ENCODE peak calls at places on chromosomes 12 and 14, in nine cellular contexts. One of them, this sample, is unnamed.

GRCh38 chr12:31728289-31728916 is 418 bp downstream of the AMN1 start:
- DNase-seq in left lung: peak; percentile 79
- DNase-seq in cardiac fibroblast: no peak
- DNase-seq in tibial artery: peak; percentile 45
- DNase-seq in epithelial cell of esophagus: peak; percentile 38
- DNase-seq in IMR-90: no peak
- DNase-seq in Caco-2: no peak
- DNase-seq in fibroblast of lung: no peak
- DNase-seq in HepG2: no peak
- DNase-seq in this sample: no peak

GRCh38 chr14:51139221-51139681 is 44.3 kb upstream of the TRIM9 start:
- DNase-seq in left lung: no peak
- DNase-seq in cardiac fibroblast: no peak
- DNase-seq in tibial artery: no peak
- DNase-seq in epithelial cell of esophagus: peak; percentile 60
- DNase-seq in IMR-90: no peak
- DNase-seq in Caco-2: no peak
- DNase-seq in fibroblast of lung: no peak
- DNase-seq in HepG2: no peak
- DNase-seq in this sample: no peak

GRCh38 chr12:54588110-54588831 is at the start of gene PPP1R1A:
- DNase-seq in left lung: no peak
- DNase-seq in cardiac fibroblast: no peak
- DNase-seq in tibial artery: no peak
- DNase-seq in epithelial cell of esophagus: no peak
- DNase-seq in IMR-90: no peak
- DNase-seq in Caco-2: no peak
- DNase-seq in fibroblast of lung: no peak
- DNase-seq in HepG2: no peak
- DNase-seq in this sample: no peak

GRCh38 chr12:120847392-120848157 is 56.6 kb downstream of the SPPL3 start:
- DNase-seq in left lung: no peak
- DNase-seq in cardiac fibroblast: peak; percentile 35
- DNase-seq in tibial artery: no peak
- DNase-seq in epithelial cell of esophagus: peak; percentile 17
- DNase-seq in IMR-90: no peak
- DNase-seq in Caco-2: no peak
- DNase-seq in fibroblast of lung: no peak
- DNase-seq in HepG2: no peak
- DNase-seq in this sample: no peak

GRCh38 chr14:51643137-51643536 is 8.6 kb upstream of the FRMD6 start:
- DNase-seq in left lung: no peak
- DNase-seq in cardiac fibroblast: peak; percentile 84
- DNase-seq in tibial artery: no peak
- DNase-seq in epithelial cell of esophagus: peak; percentile 68
- DNase-seq in IMR-90: peak; percentile 79
- DNase-seq in Caco-2: no peak
- DNase-seq in fibroblast of lung: peak; percentile 89
- DNase-seq in HepG2: no peak
- DNase-seq in this sample: peak; percentile 68

GRCh38 chr12:132559652-132560420 is 50.5 kb downstream of the LRCOL1 start:
- DNase-seq in left lung: no peak
- DNase-seq in cardiac fibroblast: peak; percentile 33
- DNase-seq in tibial artery: no peak
- DNase-seq in epithelial cell of esophagus: peak; percentile 76
- DNase-seq in IMR-90: peak; percentile 36
- DNase-seq in Caco-2: peak; percentile 57
- DNase-seq in fibroblast of lung: peak; percentile 37
- DNase-seq in HepG2: peak; percentile 6
- DNase-seq in this sample: peak; percentile 25

GRCh38 chr12:16939871-16940306 is 333.9 kb upstream of the LMO3 start:
- DNase-seq in left lung: no peak
- DNase-seq in cardiac fibroblast: peak; percentile 82
- DNase-seq in tibial artery: no peak
- DNase-seq in epithelial cell of esophagus: peak; percentile 92
- DNase-seq in IMR-90: peak; percentile 8
- DNase-seq in Caco-2: peak; percentile 86
- DNase-seq in fibroblast of lung: peak; percentile 76
- DNase-seq in HepG2: peak; percentile 80
- DNase-seq in this sample: peak; percentile 60

GRCh38 chr12:71556881-71557280 is 106.8 kb downstream of the ZFC3H1 start:
- DNase-seq in left lung: no peak
- DNase-seq in cardiac fibroblast: peak; percentile 90
- DNase-seq in tibial artery: no peak
- DNase-seq in epithelial cell of esophagus: peak; percentile 92
- DNase-seq in IMR-90: peak; percentile 94
- DNase-seq in Caco-2: peak; percentile 50
- DNase-seq in fibroblast of lung: peak; percentile 94
- DNase-seq in HepG2: peak; percentile 18
- DNase-seq in this sample: peak; percentile 88

GRCh38 chr14:92287987-92288386 is 35.0 kb upstream of the SLC24A4 start:
- DNase-seq in left lung: no peak
- DNase-seq in cardiac fibroblast: no peak
- DNase-seq in tibial artery: no peak
- DNase-seq in epithelial cell of esophagus: no peak
- DNase-seq in IMR-90: no peak
- DNase-seq in Caco-2: no peak
- DNase-seq in fibroblast of lung: no peak
- DNase-seq in HepG2: no peak
- DNase-seq in this sample: no peak

GRCh38 chr12:114476159-114476558 is 70.2 kb upstream of the TBX5 start:
- DNase-seq in left lung: no peak
- DNase-seq in cardiac fibroblast: peak; percentile 50
- DNase-seq in tibial artery: no peak
- DNase-seq in epithelial cell of esophagus: peak; percentile 10
- DNase-seq in IMR-90: peak; percentile 66
- DNase-seq in Caco-2: no peak
- DNase-seq in fibroblast of lung: peak; percentile 18
- DNase-seq in HepG2: peak; percentile 40
- DNase-seq in this sample: peak; percentile 9

DNA sequence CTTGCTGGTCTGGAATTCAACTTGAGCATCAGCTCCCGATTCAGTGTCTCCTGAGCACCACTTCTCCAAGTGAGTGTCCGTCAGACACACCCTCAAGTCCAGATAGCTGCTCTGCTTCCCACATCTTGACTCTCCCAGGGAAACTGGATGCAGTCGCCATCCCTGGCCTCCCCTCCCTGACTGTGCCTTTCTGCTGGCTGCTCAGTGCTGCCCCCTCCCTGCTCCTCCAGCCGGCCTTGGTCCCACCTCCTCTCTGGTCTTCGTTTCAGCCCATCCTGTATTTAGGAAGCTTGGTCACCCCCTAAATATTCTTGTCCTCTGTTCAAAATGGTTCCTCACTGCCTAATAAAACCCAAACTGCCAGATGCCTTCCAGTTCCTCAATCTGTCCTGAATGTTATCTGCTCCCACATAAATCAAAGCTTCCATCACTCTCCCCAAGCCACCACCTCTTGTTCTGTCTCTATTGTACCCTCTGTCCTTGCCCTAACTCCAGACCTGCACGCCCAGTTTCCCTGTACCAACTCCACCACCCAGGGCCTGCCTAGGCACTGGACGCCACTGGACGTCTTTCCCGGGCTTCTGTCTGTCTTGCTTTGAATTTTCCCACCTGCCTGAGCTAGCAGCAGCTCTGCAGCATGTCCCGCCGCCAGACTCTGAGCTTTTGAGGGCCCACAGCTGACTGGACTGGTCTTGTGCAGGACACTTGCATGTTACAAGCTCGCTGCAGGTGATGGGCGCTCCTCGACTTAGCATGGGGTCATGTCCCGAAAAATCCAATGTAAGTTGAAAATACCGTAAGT is 33.8 kb downstream of the CCDC92 start:
- DNase-seq in left lung: no peak
- DNase-seq in cardiac fibroblast: no peak
- DNase-seq in tibial artery: no peak
- DNase-seq in epithelial cell of esophagus: no peak
- DNase-seq in IMR-90: no peak
- DNase-seq in Caco-2: no peak
- DNase-seq in fibroblast of lung: no peak
- DNase-seq in HepG2: no peak
- DNase-seq in this sample: no peak
- TF ChIP-seq CTCF in left lung: no peak
- TF ChIP-seq CTCF in cardiac fibroblast: peak; percentile 38
- TF ChIP-seq CTCF in tibial artery: no peak
- TF ChIP-seq CTCF in epithelial cell of esophagus: peak; percentile 11
- TF ChIP-seq CTCF in IMR-90: peak; percentile 39
- TF ChIP-seq CTCF in Caco-2: peak; percentile 37
- TF ChIP-seq CTCF in fibroblast of lung: peak; percentile 42
- TF ChIP-seq CTCF in HepG2: peak; percentile 63
- TF ChIP-seq CTCF in this sample: peak; percentile 48

GRCh38 chr12:111636209-111636928 is 37.3 kb upstream of the ATXN2 start:
- DNase-seq in left lung: no peak
- DNase-seq in cardiac fibroblast: peak; percentile 39
- DNase-seq in tibial artery: peak; percentile 65
- DNase-seq in epithelial cell of esophagus: no peak
- DNase-seq in IMR-90: peak; percentile 54
- DNase-seq in Caco-2: peak; percentile 46
- DNase-seq in fibroblast of lung: peak; percentile 82
- DNase-seq in HepG2: peak; percentile 56
- DNase-seq in this sample: peak; percentile 64
- H3K4me3 ChIP-seq in left lung: no peak overlapping the region
- H3K4me3 ChIP-seq in cardiac fibroblast: no peak overlapping the region
- H3K4me3 ChIP-seq in tibial artery: peak overlapping the region; percentile 24
- H3K4me3 ChIP-seq in epithelial cell of esophagus: no peak overlapping the region
- H3K4me3 ChIP-seq in IMR-90: no peak overlapping the region
- H3K4me3 ChIP-seq in Caco-2: no peak overlapping the region
- H3K4me3 ChIP-seq in fibroblast of lung: no peak overlapping the region
- H3K4me3 ChIP-seq in HepG2: peak overlapping the region; percentile 52
- H3K4me3 ChIP-seq in this sample: no peak overlapping the region

DNA sequence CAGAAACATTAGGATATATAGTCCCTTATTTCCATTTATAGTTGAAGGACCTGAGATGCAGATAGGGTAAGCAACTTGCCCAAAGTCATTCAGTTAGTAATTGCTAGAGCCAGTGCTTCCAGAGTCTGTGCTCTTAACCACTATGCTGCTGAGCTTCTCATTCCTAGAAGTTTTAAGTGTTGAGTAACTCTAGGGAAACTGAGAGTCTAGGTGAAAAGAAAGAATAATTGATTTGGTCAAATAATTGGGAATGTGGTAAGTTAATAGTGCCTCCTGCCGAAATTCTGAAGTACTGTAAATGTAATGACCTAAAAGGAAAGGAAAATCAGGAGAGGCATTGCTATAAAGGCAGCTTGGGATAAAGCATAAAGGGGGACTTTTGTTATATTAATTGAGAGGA is 14.1 kb downstream of the PYROXD1 start:
- DNase-seq in left lung: no peak
- DNase-seq in cardiac fibroblast: peak; percentile 40
- DNase-seq in tibial artery: no peak
- DNase-seq in epithelial cell of esophagus: no peak
- DNase-seq in IMR-90: peak; percentile 56
- DNase-seq in Caco-2: no peak
- DNase-seq in fibroblast of lung: peak; percentile 79
- DNase-seq in HepG2: no peak
- DNase-seq in this sample: peak; percentile 56
- TF ChIP-seq CTCF in left lung: no peak
- TF ChIP-seq CTCF in cardiac fibroblast: no peak
- TF ChIP-seq CTCF in tibial artery: no peak
- TF ChIP-seq CTCF in epithelial cell of esophagus: no peak
- TF ChIP-seq CTCF in IMR-90: peak; percentile 43
- TF ChIP-seq CTCF in Caco-2: peak; percentile 14
- TF ChIP-seq CTCF in fibroblast of lung: no peak
- TF ChIP-seq CTCF in HepG2: no peak
- TF ChIP-seq CTCF in this sample: peak; percentile 23

GRCh38 chr14:63328787-63329737 is 10.3 kb upstream of the GPHB5 start:
- DNase-seq in left lung: no peak
- DNase-seq in cardiac fibroblast: no peak
- DNase-seq in tibial artery: no peak
- DNase-seq in epithelial cell of esophagus: no peak
- DNase-seq in IMR-90: no peak
- DNase-seq in Caco-2: no peak
- DNase-seq in fibroblast of lung: no peak
- DNase-seq in HepG2: no peak
- DNase-seq in this sample: no peak

GRCh38 chr14:63318835-63319234 is at the start of gene GPHB5:
- DNase-seq in left lung: no peak
- DNase-seq in cardiac fibroblast: no peak
- DNase-seq in tibial artery: no peak
- DNase-seq in epithelial cell of esophagus: no peak
- DNase-seq in IMR-90: no peak
- DNase-seq in Caco-2: no peak
- DNase-seq in fibroblast of lung: no peak
- DNase-seq in HepG2: no peak
- DNase-seq in this sample: no peak

GRCh38 chr14:63323148-63323547 is 4.4 kb upstream of the GPHB5 start:
- DNase-seq in left lung: no peak
- DNase-seq in cardiac fibroblast: peak; percentile 29
- DNase-seq in tibial artery: no peak
- DNase-seq in epithelial cell of esophagus: peak; percentile 55
- DNase-seq in IMR-90: no peak
- DNase-seq in Caco-2: no peak
- DNase-seq in fibroblast of lung: peak; percentile 2
- DNase-seq in HepG2: no peak
- DNase-seq in this sample: no peak
- H3K4me3 ChIP-seq in left lung: no peak overlapping the region
- H3K4me3 ChIP-seq in cardiac fibroblast: no peak overlapping the region
- H3K4me3 ChIP-seq in tibial artery: no peak overlapping the region
- H3K4me3 ChIP-seq in epithelial cell of esophagus: no peak overlapping the region
- H3K4me3 ChIP-seq in IMR-90: no peak overlapping the region
- H3K4me3 ChIP-seq in Caco-2: no peak overlapping the region
- H3K4me3 ChIP-seq in fibroblast of lung: no peak overlapping the region
- H3K4me3 ChIP-seq in HepG2: no peak overlapping the region
- H3K4me3 ChIP-seq in this sample: no peak overlapping the region

GRCh38 chr14:24141030-24141880 is at the start of gene EMC9:
- DNase-seq in left lung: peak; percentile 98
- DNase-seq in cardiac fibroblast: peak; percentile 99
- DNase-seq in tibial artery: peak; percentile 100
- DNase-seq in epithelial cell of esophagus: peak; percentile 100
- DNase-seq in IMR-90: peak; percentile 99
- DNase-seq in Caco-2: peak; percentile 100
- DNase-seq in fibroblast of lung: peak; percentile 99
- DNase-seq in HepG2: peak; percentile 100
- DNase-seq in this sample: peak; percentile 100
- TF ChIP-seq CTCF in left lung: peak; percentile 80
- TF ChIP-seq CTCF in cardiac fibroblast: peak; percentile 55
- TF ChIP-seq CTCF in tibial artery: peak; percentile 63
- TF ChIP-seq CTCF in epithelial cell of esophagus: peak; percentile 43
- TF ChIP-seq CTCF in IMR-90: peak; percentile 32
- TF ChIP-seq CTCF in Caco-2: peak; percentile 50
- TF ChIP-seq CTCF in fibroblast of lung: peak; percentile 34
- TF ChIP-seq CTCF in HepG2: peak; percentile 53
- TF ChIP-seq CTCF in this sample: peak; percentile 23